ENCODE peak calls at places on chromosome 5, in eight cellular contexts. One of them, this sample, is unnamed.

GRCh38 chr5:135322271-135322670 is 76.8 kb downstream of the MACROH2A1 start:
- DNase-seq in A549: no peak
- DNase-seq in IMR-90: no peak
- DNase-seq in suprapubic skin: no peak
- DNase-seq in HCT116: no peak
- DNase-seq in breast epithelium: no peak
- DNase-seq in stomach: no peak
- DNase-seq in tibial nerve: no peak
- DNase-seq in this sample: no peak

GRCh38 chr5:134417707-134418106 is 6.0 kb upstream of the CDKN2AIPNL start:
- DNase-seq in HCT116: no peak
- DNase-seq in breast epithelium: no peak
- DNase-seq in stomach: no peak
- DNase-seq in IMR-90: no peak
- DNase-seq in suprapubic skin: no peak
- DNase-seq in A549: no peak
- DNase-seq in tibial nerve: no peak
- DNase-seq in this sample: no peak

GRCh38 chr5:107516452-107517184 is 154.1 kb downstream of the EFNA5 start:
- DNase-seq in suprapubic skin: no peak
- DNase-seq in breast epithelium: no peak
- DNase-seq in HCT116: no peak
- DNase-seq in IMR-90: peak
- DNase-seq in A549: no peak
- DNase-seq in tibial nerve: no peak
- DNase-seq in stomach: no peak
- DNase-seq in this sample: no peak

GRCh38 chr5:11182441-11183080 is 421.5 kb upstream of the DAP start:
- DNase-seq in suprapubic skin: no peak
- DNase-seq in stomach: no peak
- DNase-seq in breast epithelium: no peak
- DNase-seq in HCT116: peak
- DNase-seq in A549: peak
- DNase-seq in IMR-90: peak
- DNase-seq in tibial nerve: peak
- DNase-seq in this sample: peak

GRCh38 chr5:116517557-116517956 is 57.1 kb downstream of the SEMA6A start:
- DNase-seq in HCT116: no peak
- DNase-seq in A549: no peak
- DNase-seq in tibial nerve: no peak
- DNase-seq in stomach: no peak
- DNase-seq in IMR-90: no peak
- DNase-seq in suprapubic skin: no peak
- DNase-seq in breast epithelium: no peak
- DNase-seq in this sample: no peak

GRCh38 chr5:96324708-96325107 is 108.3 kb downstream of the PCSK1 start:
- DNase-seq in suprapubic skin: no peak
- DNase-seq in A549: peak
- DNase-seq in tibial nerve: no peak
- DNase-seq in breast epithelium: no peak
- DNase-seq in IMR-90: peak
- DNase-seq in stomach: no peak
- DNase-seq in HCT116: peak
- DNase-seq in this sample: no peak

GRCh38 chr5:66498791-66499207 is 97.4 kb upstream of the MAST4 start:
- DNase-seq in IMR-90: no peak
- DNase-seq in tibial nerve: no peak
- DNase-seq in HCT116: no peak
- DNase-seq in stomach: no peak
- DNase-seq in breast epithelium: no peak
- DNase-seq in A549: peak
- DNase-seq in suprapubic skin: no peak
- DNase-seq in this sample: peak

GRCh38 chr5:80389575-80389974 is 18.3 kb upstream of the ZFYVE16 start:
- DNase-seq in breast epithelium: no peak
- DNase-seq in IMR-90: no peak
- DNase-seq in HCT116: no peak
- DNase-seq in suprapubic skin: no peak
- DNase-seq in tibial nerve: peak
- DNase-seq in A549: no peak
- DNase-seq in stomach: no peak
- DNase-seq in this sample: no peak

GRCh38 chr5:134115806-134116175 is 1.3 kb downstream of the TCF7 start:
- DNase-seq in HCT116: no peak
- DNase-seq in IMR-90: no peak
- DNase-seq in tibial nerve: no peak
- DNase-seq in stomach: peak
- DNase-seq in A549: no peak
- DNase-seq in suprapubic skin: no peak
- DNase-seq in breast epithelium: no peak
- DNase-seq in this sample: peak

GRCh38 chr5:135497971-135498661 is 37.6 kb downstream of the NEUROG1 start:
- DNase-seq in A549: no peak
- DNase-seq in suprapubic skin: no peak
- DNase-seq in IMR-90: no peak
- DNase-seq in stomach: no peak
- DNase-seq in breast epithelium: no peak
- DNase-seq in HCT116: no peak
- DNase-seq in tibial nerve: no peak
- DNase-seq in this sample: no peak

GRCh38 chr5:14936588-14936987 is 65.0 kb upstream of the ANKH start:
- DNase-seq in stomach: no peak
- DNase-seq in HCT116: no peak
- DNase-seq in A549: no peak
- DNase-seq in suprapubic skin: no peak
- DNase-seq in IMR-90: no peak
- DNase-seq in breast epithelium: no peak
- DNase-seq in tibial nerve: no peak
- DNase-seq in this sample: no peak

DNA sequence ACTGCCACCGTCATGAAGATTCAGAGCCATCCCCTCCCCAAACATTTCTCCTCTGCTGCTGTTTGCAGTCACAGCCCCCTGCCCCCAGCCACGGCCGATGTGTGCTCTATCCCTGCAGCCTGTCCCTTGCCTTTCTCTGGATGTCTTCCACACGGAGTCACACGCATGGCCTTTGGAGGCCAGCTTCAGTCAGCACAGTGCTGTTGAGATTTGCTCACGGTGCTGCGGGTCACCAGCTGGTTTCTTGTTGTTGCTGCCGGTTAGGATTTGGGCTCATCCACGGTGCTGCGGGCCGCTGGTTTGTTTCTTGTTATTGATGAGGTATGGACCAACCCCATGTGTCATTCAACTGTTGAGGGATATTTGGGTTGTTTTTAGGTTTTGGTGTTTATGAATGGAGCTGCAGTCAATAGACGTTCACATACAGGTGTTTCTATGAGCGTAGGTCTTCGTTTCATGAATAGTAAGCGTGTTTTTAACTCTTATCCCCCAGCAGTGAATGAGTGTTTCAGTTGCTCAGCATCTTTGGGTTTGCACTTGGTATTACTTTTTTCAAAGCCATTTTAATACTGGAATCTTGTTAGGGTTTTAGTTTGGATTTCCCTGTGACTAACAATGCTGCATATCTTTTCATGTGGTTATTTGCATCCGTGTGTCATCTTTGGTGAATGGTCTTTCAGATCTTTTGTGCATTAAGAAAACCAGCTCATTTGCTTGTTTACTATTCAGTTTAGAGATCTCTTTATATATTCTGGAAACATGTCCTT is 57.6 kb downstream of the AHRR start:
- DNase-seq in tibial nerve: no peak
- DNase-seq in A549: no peak
- DNase-seq in stomach: no peak
- DNase-seq in breast epithelium: no peak
- DNase-seq in suprapubic skin: peak
- DNase-seq in IMR-90: peak
- DNase-seq in HCT116: no peak
- DNase-seq in this sample: no peak
- TF ChIP-seq POLR2A in tibial nerve: no peak
- TF ChIP-seq POLR2A in A549: no peak
- TF ChIP-seq POLR2A in stomach: no peak
- TF ChIP-seq POLR2A in breast epithelium: no peak
- TF ChIP-seq POLR2A in suprapubic skin: no peak
- TF ChIP-seq POLR2A in IMR-90: peak
- TF ChIP-seq POLR2A in HCT116: no peak
- TF ChIP-seq POLR2A in this sample: no peak

GRCh38 chr5:173971681-173972080 is 17.3 kb upstream of the C5orf47 start:
- DNase-seq in HCT116: no peak
- DNase-seq in suprapubic skin: no peak
- DNase-seq in tibial nerve: no peak
- DNase-seq in breast epithelium: no peak
- DNase-seq in stomach: no peak
- DNase-seq in A549: no peak
- DNase-seq in IMR-90: no peak
- DNase-seq in this sample: no peak

GRCh38 chr5:173974688-173975239 is 14.2 kb upstream of the C5orf47 start:
- DNase-seq in IMR-90: no peak
- DNase-seq in breast epithelium: no peak
- DNase-seq in HCT116: no peak
- DNase-seq in A549: no peak
- DNase-seq in suprapubic skin: no peak
- DNase-seq in stomach: no peak
- DNase-seq in tibial nerve: no peak
- DNase-seq in this sample: no peak

GRCh38 chr5:173970878-173971650 is 17.9 kb upstream of the C5orf47 start:
- DNase-seq in suprapubic skin: no peak
- DNase-seq in stomach: no peak
- DNase-seq in breast epithelium: no peak
- DNase-seq in tibial nerve: no peak
- DNase-seq in HCT116: no peak
- DNase-seq in IMR-90: no peak
- DNase-seq in A549: no peak
- DNase-seq in this sample: no peak

GRCh38 chr5:173973614-173973969 is 15.4 kb upstream of the C5orf47 start:
- DNase-seq in stomach: peak
- DNase-seq in IMR-90: no peak
- DNase-seq in A549: no peak
- DNase-seq in tibial nerve: no peak
- DNase-seq in suprapubic skin: no peak
- DNase-seq in HCT116: no peak
- DNase-seq in breast epithelium: no peak
- DNase-seq in this sample: no peak

DNA sequence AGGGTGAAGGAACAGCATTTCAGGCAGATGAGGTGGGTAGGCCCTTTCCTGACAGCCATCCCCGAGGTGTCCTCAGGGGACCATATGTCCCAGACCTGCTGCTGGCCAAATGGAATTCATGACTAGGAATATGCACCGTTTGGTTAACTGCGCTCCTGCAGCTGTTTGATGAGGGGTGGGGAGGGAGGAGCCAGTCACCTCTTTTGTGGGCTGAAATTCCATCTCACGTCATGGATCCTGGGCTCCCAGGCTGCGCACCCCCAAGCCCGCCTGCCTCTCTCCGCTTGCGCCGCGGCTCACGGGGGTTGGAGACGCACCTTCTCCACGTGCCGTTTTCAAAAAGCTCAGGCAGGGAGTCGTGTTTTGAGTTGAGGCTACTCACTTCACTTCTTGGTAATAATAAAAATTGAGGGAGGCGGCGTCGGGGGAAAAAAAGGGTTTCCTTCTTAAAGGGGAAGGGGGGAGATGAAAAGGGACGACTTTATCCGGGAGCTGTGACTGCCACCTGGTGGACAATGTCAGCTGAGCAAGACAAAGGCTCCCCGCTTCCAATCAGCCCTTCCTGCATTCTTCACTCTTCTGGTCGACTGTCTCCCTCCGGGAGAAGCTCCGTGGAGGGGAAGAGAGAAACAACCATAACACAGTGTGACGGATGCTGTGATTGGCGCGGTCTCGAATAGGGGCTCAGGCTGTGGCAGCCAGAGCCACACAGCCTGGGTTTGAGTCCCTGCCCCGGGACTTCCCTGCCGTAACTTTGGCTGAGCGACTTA is 15.9 kb upstream of the C5orf47 start:
- DNase-seq in breast epithelium: peak
- DNase-seq in tibial nerve: peak
- DNase-seq in IMR-90: peak
- DNase-seq in suprapubic skin: peak
- DNase-seq in A549: peak
- DNase-seq in HCT116: peak
- DNase-seq in stomach: peak
- DNase-seq in this sample: peak
- TF ChIP-seq POLR2A in breast epithelium: no peak
- TF ChIP-seq POLR2A in tibial nerve: no peak
- TF ChIP-seq POLR2A in IMR-90: no peak
- TF ChIP-seq POLR2A in suprapubic skin: no peak
- TF ChIP-seq POLR2A in A549: no peak
- TF ChIP-seq POLR2A in HCT116: no peak
- TF ChIP-seq POLR2A in stomach: no peak
- TF ChIP-seq POLR2A in this sample: no peak

GRCh38 chr5:180353226-180353962 is at the start of gene GFPT2:
- DNase-seq in HCT116: no peak
- DNase-seq in stomach: peak
- DNase-seq in A549: peak
- DNase-seq in suprapubic skin: peak
- DNase-seq in tibial nerve: peak
- DNase-seq in breast epithelium: peak
- DNase-seq in IMR-90: peak
- DNase-seq in this sample: peak
- TF ChIP-seq POLR2A in HCT116: no peak
- TF ChIP-seq POLR2A in stomach: no peak
- TF ChIP-seq POLR2A in A549: peak
- TF ChIP-seq POLR2A in suprapubic skin: peak
- TF ChIP-seq POLR2A in tibial nerve: peak
- TF ChIP-seq POLR2A in breast epithelium: no peak
- TF ChIP-seq POLR2A in IMR-90: peak
- TF ChIP-seq POLR2A in this sample: peak

DNA sequence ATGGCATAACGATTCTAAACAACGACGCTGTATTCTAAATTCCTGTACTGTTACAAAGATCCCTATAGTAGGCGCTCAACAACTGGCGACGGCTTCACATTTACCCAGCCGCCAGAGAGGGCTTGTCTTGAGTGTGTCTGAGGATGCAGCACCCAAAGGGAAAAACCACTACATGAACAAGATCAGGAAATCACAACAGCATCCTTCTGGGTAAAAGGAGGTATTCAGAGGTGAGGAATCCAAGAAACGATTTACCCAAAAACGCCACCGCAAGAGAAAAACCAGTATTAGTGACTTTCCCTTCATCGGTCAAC is 711 bp downstream of the TTC33 start:
- DNase-seq in tibial nerve: peak
- DNase-seq in suprapubic skin: peak
- DNase-seq in HCT116: peak
- DNase-seq in breast epithelium: no peak
- DNase-seq in stomach: peak
- DNase-seq in IMR-90: peak
- DNase-seq in A549: peak
- DNase-seq in this sample: peak
- TF ChIP-seq POLR2A in tibial nerve: peak
- TF ChIP-seq POLR2A in suprapubic skin: no peak
- TF ChIP-seq POLR2A in HCT116: no peak
- TF ChIP-seq POLR2A in breast epithelium: no peak
- TF ChIP-seq POLR2A in stomach: no peak
- TF ChIP-seq POLR2A in IMR-90: peak
- TF ChIP-seq POLR2A in A549: no peak
- TF ChIP-seq POLR2A in this sample: no peak